ENCODE peak calls at places on chromosomes 4 and X, in four cellular contexts. M is tibial artery, Q is adipocyte, Z is Panc1. A is an unnamed sample.

GRCh38 chrX:109472939-109473713 is 8.8 kb downstream of the GUCY2F start:
- DNase-seq in M (no peak), Z (no peak), Q (peak; percentile 21), A (no peak)

GRCh38 chrX:150365051-150365952 is 2.2 kb downstream of the MAMLD1 start:
- DNase-seq in Z (no peak), Q (peak; percentile 84), M (no peak), A (peak; percentile 81)

GRCh38 chr4:97142893-97143292 is 1000.4 kb downstream of the STPG2 start:
- DNase-seq in Q (no peak), M (no peak), Z (no peak), A (no peak)

GRCh38 chrX:3263681-3264126 is 82.7 kb downstream of the MXRA5 start:
- DNase-seq in Z (no peak), M (no peak), Q (peak; percentile 15), A (no peak)

GRCh38 chrX:138711399-138712347 is at the start of gene FGF13:
- DNase-seq in Z (no peak), Q (no peak), M (peak; percentile 20), A (peak; percentile 56)

GRCh38 chrX:27633328-27633727 is 43.2 kb downstream of the DCAF8L2 start:
- DNase-seq in M (no peak), Z (no peak), Q (no peak), A (no peak)

GRCh38 chrX:48683411-48683982 is at the start of gene WAS:
- DNase-seq in Q (no peak), M (no peak), Z (no peak), A (no peak)

GRCh38 chr4:32499176-32499575 is 1779.0 kb downstream of the PCDH7 start:
- DNase-seq in Q (peak; percentile 66), Z (no peak), M (no peak), A (no peak)

GRCh38 chrX:51893931-51894696 is 691 bp downstream of the MAGED1 start:
- DNase-seq in M (peak; percentile 22), Q (peak; percentile 39), Z (no peak), A (peak; percentile 38)

GRCh38 chr4:42895452-42895851 is 2.9 kb downstream of the GRXCR1 start:
- DNase-seq in Q (no peak), M (no peak), Z (no peak), A (no peak)

GRCh38 chr4:172147702-172148101 is 334.5 kb downstream of the GALNTL6 start:
- DNase-seq in Q (peak; percentile 32), M (no peak), Z (no peak), A (no peak)

GRCh38 chr4:54897590-54897989 is 227.8 kb downstream of the KDR start:
- DNase-seq in Q (peak; percentile 27), M (no peak), Z (no peak), A (no peak)

GRCh38 chr4:74449571-74450297 is 4.8 kb downstream of the AREG start:
- DNase-seq in Z (no peak), Q (no peak), M (no peak), A (no peak)

GRCh38 chr4:153513596-153513995 is 47.4 kb downstream of the TMEM131L start:
- DNase-seq in M (no peak), Z (no peak), Q (peak; percentile 64), A (no peak)

GRCh38 chr4:153514001-153514526 is 47.9 kb downstream of the TMEM131L start:
- DNase-seq in M (no peak), Q (peak; percentile 80), Z (no peak), A (peak; percentile 67)

GRCh38 chr4:153512162-153512852 is 46.1 kb downstream of the TMEM131L start:
- DNase-seq in Q (no peak), M (no peak), Z (no peak), A (no peak)

GRCh38 chr4:153511104-153511503 is 44.9 kb downstream of the TMEM131L start:
- DNase-seq in Q (no peak), Z (no peak), M (no peak), A (no peak)

DNA sequence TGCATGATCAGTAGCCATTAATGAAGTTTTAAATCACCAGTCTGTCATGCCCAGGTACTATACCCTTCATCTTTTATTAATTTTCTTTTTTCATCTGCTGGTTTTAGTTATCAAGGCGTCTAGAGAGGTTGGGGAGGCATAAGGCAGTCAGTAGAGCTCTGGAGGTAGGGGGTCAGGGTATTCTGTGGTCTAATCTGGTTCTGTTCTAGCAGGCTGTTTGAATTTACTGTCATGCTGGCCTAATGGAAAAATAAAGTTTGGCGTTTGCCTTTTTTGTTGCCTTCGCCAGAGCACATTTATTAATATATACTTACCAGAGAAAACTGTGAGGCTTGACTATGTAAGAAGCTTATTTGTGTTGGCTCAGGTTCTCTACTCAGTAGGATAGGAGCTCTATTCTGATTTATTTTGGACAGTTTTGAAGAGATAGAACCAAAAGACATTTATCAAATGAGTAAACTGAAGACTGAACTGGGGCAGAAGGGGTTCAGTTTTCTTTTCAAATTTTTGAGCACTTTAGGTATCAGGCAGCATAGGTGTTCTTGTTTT is 46.9 kb downstream of the TMEM131L start:
- DNase-seq in Z (no peak), Q (no peak), M (no peak), A (no peak)
- H3K36me3 ChIP-seq in Z (no peaks in the 10 kb centered on the region), Q (peaks cover 1% of the 10 kb centered on the region), M (no peaks in the 10 kb centered on the region), A (peaks cover 12% of the 10 kb centered on the region)

DNA sequence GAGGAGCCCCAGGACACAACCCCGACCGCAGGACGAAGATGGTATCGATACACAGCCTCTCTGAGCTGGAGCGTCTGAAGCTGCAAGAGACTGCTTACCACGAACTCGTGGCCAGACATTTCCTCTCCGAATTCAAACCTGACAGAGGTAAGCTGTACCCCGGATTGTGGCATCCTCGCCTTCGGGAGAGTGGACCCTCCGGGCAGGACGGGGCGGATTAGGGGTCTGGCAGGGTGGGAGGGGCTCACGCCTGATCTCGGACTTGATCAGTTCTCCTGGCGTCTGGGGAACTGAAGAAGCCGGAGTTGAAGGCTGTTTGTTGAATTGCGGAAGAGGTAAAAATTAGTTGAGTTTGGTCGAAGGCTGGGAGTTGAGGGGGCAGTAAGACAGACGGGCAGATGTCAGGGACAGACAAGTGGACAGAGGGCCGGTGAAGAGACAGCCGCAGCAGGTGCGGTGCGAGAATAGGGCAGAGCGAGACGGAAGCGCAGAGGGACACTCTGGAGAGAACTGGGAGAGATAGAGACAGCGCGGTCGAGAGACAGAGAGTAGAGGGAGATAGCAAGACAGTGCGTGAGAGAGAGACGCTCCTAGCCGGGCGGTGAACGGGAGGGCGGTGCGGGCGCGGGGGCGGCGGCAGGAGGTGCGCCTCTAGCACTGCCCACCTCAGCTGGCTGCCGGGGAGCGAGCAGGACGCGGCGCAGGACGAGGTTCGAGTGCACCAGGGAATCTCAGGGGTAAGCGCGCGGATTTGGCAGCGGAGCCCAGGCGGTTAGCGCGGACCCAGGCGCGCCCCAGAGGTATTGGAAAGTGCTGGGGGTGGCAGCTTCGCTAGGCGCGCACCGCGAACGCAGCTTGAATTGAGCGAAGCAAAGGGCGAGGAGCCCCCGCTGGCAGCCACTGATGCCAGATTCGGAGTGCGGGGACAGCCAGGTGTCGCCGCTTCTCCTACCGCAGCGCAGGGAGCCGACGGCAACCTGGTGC is 23.9 kb downstream of the ARHGAP36 start:
- DNase-seq in M (no peak), Z (no peak), Q (no peak), A (no peak)
- H3K27me3 ChIP-seq in M (no peaks in the 10 kb centered on the region), Z (peaks cover 10% of the 10 kb centered on the region), Q (peaks cover 77% of the 10 kb centered on the region), A (no peaks in the 10 kb centered on the region)

GRCh38 chr4:119529788-119530187 is 98.8 kb downstream of the PDE5A start:
- DNase-seq in Q (no peak), M (no peak), Z (no peak), A (no peak)
- H3K4me1 ChIP-seq in Q (peaks cover 14% of the 10 kb centered on the region), M (peaks cover 24% of the 10 kb centered on the region), Z (peaks cover 20% of the 10 kb centered on the region), A (peaks cover 20% of the 10 kb centered on the region)

GRCh38 chr4:1230971-1231636 is 17.8 kb downstream of the CTBP1 start:
- DNase-seq in M (no peak), Z (no peak), Q (no peak), A (no peak)
- H3K36me3 ChIP-seq in M (peaks cover 55% of the 10 kb centered on the region), Z (no peaks in the 10 kb centered on the region), Q (peaks cover 78% of the 10 kb centered on the region), A (peaks cover 61% of the 10 kb centered on the region)

DNA sequence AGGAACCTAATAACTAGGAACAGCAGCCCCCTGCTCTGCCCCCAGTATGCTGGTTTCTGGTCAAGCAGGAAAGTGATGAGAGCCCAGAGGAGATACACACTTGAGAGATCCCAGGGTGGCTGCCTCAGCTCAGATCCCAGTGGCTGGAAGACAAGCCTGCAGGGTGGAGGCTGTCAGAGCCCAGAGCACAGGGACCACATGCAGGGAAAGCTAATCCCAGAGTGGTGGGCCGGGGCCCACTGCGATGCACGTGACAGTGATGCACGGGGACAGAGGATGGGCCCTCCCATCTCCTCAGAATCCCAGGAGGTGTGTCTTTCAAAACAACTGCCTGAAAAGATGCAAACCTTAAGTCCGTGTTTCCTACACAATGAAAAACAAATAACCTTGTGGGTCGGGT is 29.1 kb upstream of the CRMP1 start:
- DNase-seq in Q (no peak), M (no peak), Z (no peak), A (peak; percentile 26)
- H3K27me3 ChIP-seq in Q (peaks cover 43% of the 10 kb centered on the region), M (no peaks in the 10 kb centered on the region), Z (no peaks in the 10 kb centered on the region), A (no peaks in the 10 kb centered on the region)

DNA sequence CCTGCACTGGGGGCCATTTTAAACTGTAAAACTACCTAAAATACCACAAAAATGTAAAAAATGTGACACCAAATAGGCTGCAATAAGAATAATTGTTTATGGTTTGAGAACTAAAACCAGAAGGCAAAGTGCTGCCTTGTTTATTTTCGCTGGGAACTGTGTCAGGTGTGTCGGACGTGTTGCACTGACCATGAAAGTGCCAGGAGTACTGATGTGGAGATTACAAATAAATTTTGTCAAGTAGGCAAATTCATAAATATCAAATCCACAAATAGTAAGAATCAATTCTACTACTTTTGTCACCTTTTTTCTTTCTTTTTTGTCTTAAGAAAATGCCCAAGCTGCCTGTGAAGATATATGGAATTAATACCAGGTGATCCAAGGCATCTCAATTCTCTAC is 37.7 kb downstream of the PAPSS1 start:
- DNase-seq in Z (no peak), Q (no peak), M (no peak), A (no peak)
- H3K4me1 ChIP-seq in Z (peaks cover 3% of the 10 kb centered on the region), Q (no peaks in the 10 kb centered on the region), M (no peaks in the 10 kb centered on the region), A (no peaks in the 10 kb centered on the region)

DNA sequence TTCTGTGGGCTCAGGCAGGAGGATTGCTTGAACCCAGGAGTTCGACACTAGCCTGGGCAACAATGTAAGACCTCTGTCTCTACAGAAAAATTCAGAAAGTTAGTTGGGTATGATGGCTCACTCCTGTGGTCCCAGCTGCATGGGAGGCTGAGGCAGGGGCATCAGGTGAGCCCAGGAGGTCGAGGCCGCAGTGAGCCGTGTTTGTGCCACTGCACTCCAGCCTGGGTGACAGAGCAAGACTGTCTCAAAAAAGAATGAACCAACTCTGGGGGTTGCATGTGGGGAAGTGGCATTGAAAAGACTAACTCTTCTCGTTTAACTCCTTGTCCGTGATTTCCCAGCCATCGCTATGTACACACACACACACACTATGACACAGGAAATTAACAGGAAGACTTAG is 26.9 kb downstream of the ENOPH1 start:
- DNase-seq in Z (no peak), Q (no peak), M (no peak), A (no peak)
- H3K36me3 ChIP-seq in Z (peaks cover 9% of the 10 kb centered on the region), Q (peaks cover 52% of the 10 kb centered on the region), M (peaks cover 7% of the 10 kb centered on the region), A (peaks cover 85% of the 10 kb centered on the region)

GRCh38 chr4:175790067-175790466 is 22.0 kb downstream of the GPM6A start:
- DNase-seq in M (no peak), Q (no peak), Z (no peak), A (no peak)

GRCh38 chr4:175791221-175791620 is 20.8 kb downstream of the GPM6A start:
- DNase-seq in M (no peak), Q (no peak), Z (no peak), A (no peak)

GRCh38 chr4:175789632-175790031 is 22.4 kb downstream of the GPM6A start:
- DNase-seq in M (no peak), Q (no peak), Z (no peak), A (no peak)

GRCh38 chr4:175784986-175785525 is 27.0 kb downstream of the GPM6A start:
- DNase-seq in Q (no peak), M (no peak), Z (no peak), A (no peak)

DNA sequence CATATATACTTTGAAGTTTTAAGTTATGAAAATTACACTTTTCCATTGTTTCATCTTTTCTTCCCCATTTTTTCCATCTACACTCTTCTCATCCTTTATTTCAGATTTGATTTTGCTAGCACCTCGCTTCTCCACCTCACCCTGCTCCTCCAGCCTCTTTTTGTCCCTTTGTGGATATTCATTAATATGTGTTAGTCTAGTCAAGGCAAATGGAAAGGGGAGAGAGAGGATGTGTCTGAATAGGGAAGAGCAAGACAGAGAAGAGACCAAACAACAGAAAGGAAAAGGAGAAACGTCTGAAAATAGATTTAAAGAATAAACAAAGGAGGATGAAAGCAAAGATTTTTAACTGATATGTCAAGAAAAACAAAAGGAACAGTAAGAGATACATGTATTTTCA is 24.1 kb downstream of the GPM6A start:
- DNase-seq in M (no peak), Z (no peak), Q (no peak), A (no peak)
- H3K27me3 ChIP-seq in M (no peaks in the 10 kb centered on the region), Z (no peaks in the 10 kb centered on the region), Q (no peaks in the 10 kb centered on the region), A (no peaks in the 10 kb centered on the region)

A was measured in SJCRH30.